ENCODE peak calls at places on chromosomes 7 and 10, in five cellular contexts. U is activated T-cell treated with anti-CD3 and anti-CD28 coated beads for 1 hour; P is neural crest cell; V is activated T-helper 1 cell treated with anti-CD3 and anti-CD28 coated beads, Interleukin-12 subunit alpha, Interleukin-12 subunit beta, Interleukin-2, Interleukin-4 antibody, amounts not matched to agents 30 ng/mL and 10 ng/mL and 1 ng/mL, durations not matched to agents 14 hours and 24 hours and 36 hours; M is GM12891. Q is an unnamed sample.
A peak's percentile ranks its signal among the peaks of the same experiment; 100 is the strongest.

GRCh38 chr7:48102530-48102929 is 13.5 kb downstream of the UPP1 start:
- DNase-seq in U (no peak), P (no peak), V (no peak), M (no peak), Q (no peak)

GRCh38 chr7:99106869-99107268 is 37.0 kb downstream of the SMURF1 start:
- DNase-seq in U (no peak), P (no peak), V (no peak), M (no peak), Q (no peak)

GRCh38 chr7:129149546-129149945 is 5.0 kb downstream of the TSPAN33 start:
- DNase-seq in U (no peak), P (no peak), V (no peak), M (no peak), Q (no peak)

GRCh38 chr7:155002411-155003214 is at the start of gene PAXIP1:
- DNase-seq in U (peak; percentile 17), P (peak; percentile 59), V (peak; percentile 28), M (peak; percentile 69), Q (peak; percentile 46)

GRCh38 chr10:132700168-132701098 is 85.5 kb downstream of the NKX6-2 start:
- DNase-seq in U (no peak), P (no peak), V (no peak), M (no peak), Q (no peak)

GRCh38 chr7:121205777-121206176 is 123.0 kb upstream of the WNT16 start:
- DNase-seq in U (no peak), P (no peak), V (no peak), M (no peak), Q (no peak)

GRCh38 chr7:47941136-47941844 is 7.0 kb downstream of the PKD1L1 start:
- DNase-seq in U (no peak), P (no peak), V (no peak), M (no peak), Q (no peak)

GRCh38 chr7:111320133-111320532 is 229.2 kb downstream of the LRRN3 start:
- DNase-seq in U (no peak), P (no peak), V (no peak), M (no peak), Q (no peak)

GRCh38 chr10:27628631-27629030 is 117.0 kb downstream of the MKX start:
- DNase-seq in U (no peak), P (no peak), V (no peak), M (no peak), Q (no peak)